ENCODE peak calls at places on chromosomes 1 and 21, in seven cellular contexts. T is cardiac muscle cell, Z is suprapubic skin, R is Calu3, N is left ventricle myocardium inferior, E is right atrium auricular region, K is progenitor cell of endocrine pancreas. Y is an unnamed sample.

GRCh38 chr1:53617382-53618217 is 121.4 kb downstream of the GLIS1 start:
- DNase-seq in T (no peak), Z (peak; percentile 53), R (no peak), N (no peak), E (no peak), K (no peak), Y (no peak)

GRCh38 chr1:37931148-37931492 is 15.7 kb downstream of the INPP5B start:
- DNase-seq in T (no peak), Z (no peak), R (peak; percentile 11), N (no peak), E (no peak), K (no peak), Y (no peak)

GRCh38 chr1:247110627-247111258 is 6.6 kb upstream of the ZNF669 start:
- DNase-seq in T (no peak), Z (no peak), R (no peak), N (no peak), E (no peak), K (no peak), Y (no peak)

GRCh38 chr1:209402697-209403096 is 180.8 kb upstream of the CAMK1G start:
- DNase-seq in T (no peak), Z (no peak), R (no peak), N (no peak), E (peak; percentile 11), K (no peak), Y (no peak)

GRCh38 chr21:37673801-37674575 is 242.3 kb downstream of the KCNJ6 start:
- DNase-seq in T (no peak), Z (no peak), R (no peak), N (no peak), E (peak; percentile 50), K (no peak), Y (no peak)

GRCh38 chr1:243525085-243525487 is 269.2 kb downstream of the SDCCAG8 start:
- DNase-seq in T (no peak), Z (no peak), R (no peak), N (no peak), E (no peak), K (no peak), Y (no peak)

GRCh38 chr1:109252167-109252892 is 3.0 kb downstream of the CELSR2 start:
- DNase-seq in T (no peak), Z (no peak), R (no peak), N (no peak), E (no peak), K (no peak), Y (no peak)

GRCh38 chr1:9867408-9868243 is 42.4 kb downstream of the CTNNBIP1 start:
- DNase-seq in T (peak; percentile 82), Z (peak; percentile 89), R (peak; percentile 79), N (peak; percentile 76), E (peak; percentile 83), K (peak; percentile 77), Y (peak; percentile 94)

GRCh38 chr1:161374373-161374772 is 6.7 kb upstream of the CFAP126 start:
- DNase-seq in T (no peak), Z (no peak), R (no peak), N (no peak), E (no peak), K (no peak), Y (peak; percentile 36)

GRCh38 chr1:32250893-32251716 is at the start of gene LCK:
- DNase-seq in T (no peak), Z (no peak), R (no peak), N (no peak), E (no peak), K (no peak), Y (peak; percentile 71)

GRCh38 chr21:35932232-35932911 is 128.0 kb downstream of the SETD4 start:
- DNase-seq in T (peak; percentile 72), Z (no peak), R (no peak), N (peak; percentile 53), E (peak; percentile 77), K (no peak), Y (peak; percentile 34)

GRCh38 chr1:34590211-34590623 is 164.6 kb upstream of the GJB5 start:
- DNase-seq in T (no peak), Z (no peak), R (peak; percentile 88), N (no peak), E (no peak), K (no peak), Y (no peak)

GRCh38 chr1:101237229-101237837 is 514 bp downstream of the S1PR1 start:
- DNase-seq in T (peak; percentile 50), Z (no peak), R (no peak), N (no peak), E (no peak), K (no peak), Y (peak; percentile 44)

GRCh38 chr1:9700340-9700739 is 48.8 kb downstream of the PIK3CD start:
- DNase-seq in T (no peak), Z (no peak), R (no peak), N (no peak), E (no peak), K (no peak), Y (no peak)

GRCh38 chr1:213136190-213136917 is 85.3 kb downstream of the RPS6KC1 start:
- DNase-seq in T (peak; percentile 37), Z (no peak), R (no peak), N (no peak), E (no peak), K (no peak), Y (no peak)

GRCh38 chr1:35557611-35558373 is at the start of gene NCDN:
- DNase-seq in T (peak; percentile 98), Z (peak; percentile 99), R (peak; percentile 96), N (peak; percentile 98), E (peak; percentile 99), K (peak; percentile 93), Y (peak; percentile 97)

GRCh38 chr1:236522937-236523703 is 662 bp upstream of the LGALS8 start:
- DNase-seq in T (no peak), Z (no peak), R (peak; percentile 38), N (peak; percentile 41), E (no peak), K (peak; percentile 19), Y (no peak)

GRCh38 chr1:223137402-223138100 is 5.5 kb downstream of the TLR5 start:
- DNase-seq in T (no peak), Z (no peak), R (peak; percentile 67), N (no peak), E (peak; percentile 73), K (no peak), Y (no peak)

GRCh38 chr1:26743426-26744059 is 44.2 kb upstream of the PIGV start:
- DNase-seq in T (no peak), Z (no peak), R (no peak), N (no peak), E (no peak), K (no peak), Y (no peak)

GRCh38 chr1:40392206-40392605 is 18.7 kb downstream of the SMAP2 start:
- DNase-seq in T (no peak), Z (no peak), R (no peak), N (no peak), E (no peak), K (no peak), Y (no peak)

GRCh38 chr1:44239337-44239960 is 26.2 kb downstream of the DMAP1 start:
- DNase-seq in T (peak; percentile 71), Z (no peak), R (no peak), N (no peak), E (no peak), K (no peak), Y (no peak)
- TF ChIP-seq CTCF in T (peak; percentile 33), Z (no peak), R (no peak), N (peak; percentile 27), E (peak; percentile 44), K (peak; percentile 23), Y (no peak)

GRCh38 chr1:197313713-197314112 is 45.7 kb downstream of the CRB1 start:
- DNase-seq in T (no peak), Z (no peak), R (no peak), N (no peak), E (no peak), K (no peak), Y (no peak)

GRCh38 chr1:197319631-197320030 is 51.6 kb downstream of the CRB1 start:
- DNase-seq in T (no peak), Z (no peak), R (no peak), N (no peak), E (no peak), K (no peak), Y (no peak)

GRCh38 chr1:197312163-197312562 is 44.1 kb downstream of the CRB1 start:
- DNase-seq in T (no peak), Z (no peak), R (peak; percentile 45), N (no peak), E (no peak), K (no peak), Y (no peak)

DNA sequence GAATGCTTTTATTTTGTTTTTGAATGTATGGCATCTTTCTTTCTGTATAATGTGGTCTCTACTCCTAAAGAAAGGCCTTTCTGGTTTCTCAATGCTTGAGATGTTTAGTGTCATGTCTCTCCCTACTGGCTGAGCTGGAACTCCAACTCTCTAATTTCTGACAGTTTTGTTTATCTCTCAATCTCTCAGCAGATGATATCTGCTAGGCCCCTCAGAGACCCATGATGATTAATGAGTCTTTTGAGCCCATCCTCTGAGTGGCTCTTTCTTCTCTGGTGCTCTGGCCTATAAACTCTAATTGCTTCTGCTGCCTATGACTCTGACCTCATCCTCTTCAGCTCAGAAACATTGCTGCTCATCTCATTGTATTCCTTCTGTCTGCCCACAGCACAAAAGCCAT is 46.6 kb downstream of the CRB1 start:
- DNase-seq in T (no peak), Z (no peak), R (no peak), N (no peak), E (no peak), K (no peak), Y (no peak)
- TF ChIP-seq CTCF in T (no peak), Z (no peak), R (no peak), N (no peak), E (no peak), K (no peak), Y (no peak)

DNA sequence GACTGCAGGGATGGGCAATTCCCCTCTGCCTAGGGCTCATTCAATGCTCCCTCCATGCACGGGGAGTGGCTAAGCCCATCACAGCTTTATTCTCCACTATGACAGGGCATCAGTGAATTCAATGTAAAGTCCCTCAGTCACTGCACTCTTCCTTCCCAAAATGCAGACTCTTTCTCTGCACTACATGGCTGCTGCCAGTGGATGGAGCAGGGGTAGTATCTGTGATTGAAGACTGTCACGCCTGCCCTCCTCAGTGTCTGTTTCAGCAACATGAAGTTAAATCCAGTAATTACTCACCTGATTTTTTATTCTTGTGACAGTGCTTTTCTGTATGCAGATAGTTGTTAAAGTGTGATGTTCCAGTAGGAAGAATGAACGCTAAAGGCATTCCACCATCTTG is 1323.2 kb downstream of the AMY1C start:
- DNase-seq in T (no peak), Z (no peak), R (no peak), N (no peak), E (no peak), K (no peak), Y (no peak)
- TF ChIP-seq CTCF in T (no peak), Z (no peak), R (no peak), N (no peak), E (no peak), K (no peak), Y (no peak)

GRCh38 chr1:99171126-99171813 is 93.0 kb upstream of the PLPPR4 start:
- DNase-seq in T (no peak), Z (no peak), R (peak; percentile 11), N (no peak), E (no peak), K (no peak), Y (no peak)
- TF ChIP-seq CTCF in T (no peak), Z (no peak), R (no peak), N (no peak), E (no peak), K (peak; percentile 9), Y (no peak)